ENCODE peak calls at places on chromosomes 6 and 20, in ten cellular contexts. N is HCT116, Q is spleen, Z is breast epithelium, E is upper lobe of left lung, S is H1, G is transverse colon, H is stomach, U is HepG2, O is suprapubic skin. T is an unnamed sample.

GRCh38 chr6:4041480-4041879 is 37.5 kb downstream of the FAM217A start:
- DNase-seq in N (no peak), Q (no peak), Z (no peak), E (no peak), S (no peak), G (no peak), H (no peak), U (no peak), O (no peak), T (no peak)

GRCh38 chr6:41111017-41111416 is 38.2 kb downstream of the NFYA start:
- DNase-seq in N (no peak), Q (no peak), Z (no peak), E (no peak), S (no peak), G (no peak), H (no peak), U (no peak), O (no peak), T (no peak)

GRCh38 chr20:19757973-19758887 is at the start of gene RIN2:
- DNase-seq in N (peak; percentile 21), Q (peak; percentile 85), Z (peak; percentile 94), E (peak; percentile 96), S (peak; percentile 90), G (peak; percentile 92), H (peak; percentile 92), U (peak; percentile 86), O (peak; percentile 93), T (peak; percentile 18)

GRCh38 chr6:38427492-38428210 is 212.1 kb downstream of the BTBD9 start:
- DNase-seq in N (no peak), Q (no peak), Z (no peak), E (no peak), S (no peak), G (no peak), H (no peak), U (no peak), O (no peak), T (peak; percentile 20)

GRCh38 chr6:13453771-13454251 is 33.6 kb downstream of the GFOD1 start:
- DNase-seq in N (peak; percentile 80), Q (no peak), Z (no peak), E (no peak), S (no peak), G (no peak), H (no peak), U (no peak), O (no peak), T (no peak)

GRCh38 chr6:146697921-146698320 is 99.1 kb downstream of the ADGB start:
- DNase-seq in N (no peak), Q (no peak), Z (no peak), E (no peak), S (no peak), G (no peak), H (no peak), U (no peak), O (no peak), T (no peak)

GRCh38 chr6:155706806-155707205 is 251.2 kb upstream of the NOX3 start:
- DNase-seq in N (no peak), Q (no peak), Z (no peak), E (no peak), S (no peak), G (no peak), H (no peak), U (no peak), O (no peak), T (no peak)

GRCh38 chr6:99119109-99120031 is 171.6 kb upstream of the FBXL4 start:
- DNase-seq in N (peak; percentile 12), Q (no peak), Z (no peak), E (no peak), S (no peak), G (no peak), H (no peak), U (peak; percentile 23), O (no peak), T (no peak)

GRCh38 chr20:33789109-33789857 is 21.9 kb upstream of the CHMP4B start:
- DNase-seq in N (peak; percentile 98), Q (no peak), Z (peak; percentile 71), E (peak; percentile 89), S (no peak), G (peak; percentile 93), H (peak; percentile 85), U (peak; percentile 83), O (no peak), T (no peak)
- TF ChIP-seq POLR2A in N (no peak), Q (no peak), Z (no peak), E (no peak), S (no peak), G (peak; percentile 39), H (no peak), U (no peak), O (no peak), T (no peak)

DNA sequence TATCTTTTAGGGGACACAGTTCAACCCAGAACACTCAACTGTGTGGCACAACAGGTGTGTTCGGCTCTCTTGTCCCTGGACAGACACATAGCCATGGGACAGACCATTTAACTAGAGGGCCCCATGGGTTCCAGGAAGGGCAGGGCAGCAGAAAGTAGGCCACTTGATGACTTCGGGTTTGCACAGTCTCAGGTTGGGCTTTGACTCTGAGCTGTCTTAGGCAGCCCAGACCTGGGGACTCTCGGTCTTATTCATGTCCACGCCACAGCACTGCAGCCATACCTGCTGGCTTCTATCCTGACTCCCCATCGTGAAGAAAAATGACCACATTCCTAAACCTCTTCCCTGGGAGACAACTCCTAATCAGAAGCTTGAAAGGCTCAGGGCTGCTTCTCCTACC is 146.1 kb upstream of the AKAP12 start:
- DNase-seq in N (no peak), Q (no peak), Z (no peak), E (no peak), S (no peak), G (no peak), H (no peak), U (no peak), O (no peak), T (no peak)
- TF ChIP-seq POLR2AphosphoS5 in N (no peak), Q (no peak), Z (no peak), E (no peak), S (no peak), G (no peak), H (no peak), U (no peak), O (no peak), T (no peak)

GRCh38 chr6:29011276-29011734 is 6.2 kb upstream of the ZNF311 start:
- DNase-seq in N (no peak), Q (no peak), Z (no peak), E (no peak), S (peak; percentile 73), G (peak; percentile 19), H (no peak), U (no peak), O (no peak), T (no peak)

GRCh38 chr6:29009358-29009757 is 4.2 kb upstream of the ZNF311 start:
- DNase-seq in N (no peak), Q (no peak), Z (no peak), E (no peak), S (no peak), G (no peak), H (no peak), U (peak; percentile 48), O (no peak), T (no peak)

GRCh38 chr6:29008089-29008488 is 3.0 kb upstream of the ZNF311 start:
- DNase-seq in N (no peak), Q (no peak), Z (no peak), E (no peak), S (no peak), G (no peak), H (no peak), U (no peak), O (no peak), T (no peak)

DNA sequence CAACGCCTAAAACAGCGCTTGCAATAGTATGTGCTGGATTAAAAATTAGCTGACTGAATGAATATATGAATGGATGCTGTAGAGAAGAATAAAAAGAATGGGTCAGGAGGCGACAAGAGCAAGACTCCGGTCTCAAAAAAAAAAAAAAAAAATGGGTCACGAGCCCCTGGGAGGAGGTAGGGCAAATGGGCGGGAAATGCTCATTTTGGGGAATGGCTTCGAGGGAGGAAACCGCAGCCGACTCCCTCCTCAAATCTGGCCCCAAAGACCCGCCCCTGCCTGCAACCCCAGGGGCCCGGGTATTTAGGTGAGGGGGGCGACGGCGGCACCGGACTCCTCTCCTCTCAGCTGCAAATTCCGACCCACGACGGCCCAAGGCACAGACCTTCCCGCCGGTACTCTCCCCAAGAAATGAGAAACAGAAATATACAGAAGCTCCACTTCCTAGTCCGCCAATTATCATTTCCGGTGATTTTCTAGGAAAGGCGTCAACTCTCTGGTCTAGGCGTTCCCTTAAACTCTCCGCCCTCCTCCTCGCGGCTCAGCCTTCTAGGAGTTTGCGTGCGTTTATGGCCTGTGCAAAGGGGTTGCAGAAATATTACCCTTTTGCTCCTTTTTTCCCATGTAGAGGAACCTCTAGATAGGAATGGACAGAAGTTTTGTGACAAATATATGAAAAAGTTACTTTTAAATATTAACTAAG is at the start of gene ZNF311:
- DNase-seq in N (no peak), Q (no peak), Z (no peak), E (peak; percentile 65), S (no peak), G (peak; percentile 60), H (peak; percentile 47), U (no peak), O (no peak), T (no peak)
- TF ChIP-seq POLR2A in N (no peak), Q (no peak), Z (no peak), E (no peak), S (peak; percentile 65), G (peak; percentile 11), H (no peak), U (no peak), O (no peak), T (no peak)

GRCh38 chr20:54454982-54455381 is 20.4 kb upstream of the DOK5 start:
- DNase-seq in N (no peak), Q (no peak), Z (no peak), E (no peak), S (no peak), G (no peak), H (no peak), U (no peak), O (no peak), T (no peak)

GRCh38 chr20:54458219-54458618 is 17.2 kb upstream of the DOK5 start:
- DNase-seq in N (no peak), Q (no peak), Z (no peak), E (no peak), S (no peak), G (no peak), H (no peak), U (no peak), O (no peak), T (no peak)

GRCh38 chr20:54456423-54456822 is 19.0 kb upstream of the DOK5 start:
- DNase-seq in N (no peak), Q (no peak), Z (no peak), E (no peak), S (no peak), G (no peak), H (no peak), U (no peak), O (no peak), T (no peak)

GRCh38 chr20:54459279-54459678 is 16.1 kb upstream of the DOK5 start:
- DNase-seq in N (no peak), Q (no peak), Z (no peak), E (no peak), S (no peak), G (no peak), H (no peak), U (no peak), O (no peak), T (no peak)

DNA sequence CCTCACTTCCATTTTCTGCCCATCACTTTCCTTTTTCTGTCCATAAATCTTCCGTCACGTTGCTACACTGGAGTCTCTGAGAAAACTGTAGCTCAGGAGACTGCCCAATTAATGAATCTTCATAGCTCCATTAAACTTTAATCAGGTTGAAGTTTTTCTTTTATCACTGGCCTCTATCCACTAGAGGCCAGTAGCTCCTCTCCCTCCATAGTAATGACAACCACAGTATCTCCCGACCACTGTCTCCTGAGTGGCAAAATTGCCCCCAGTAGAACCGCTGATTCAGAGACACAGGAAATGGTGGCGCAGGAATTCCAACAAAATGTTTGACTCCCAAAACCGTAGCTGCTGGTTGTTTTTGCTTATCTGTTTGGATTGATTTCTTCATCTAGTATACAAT is 18.4 kb upstream of the DOK5 start:
- DNase-seq in N (no peak), Q (no peak), Z (no peak), E (no peak), S (no peak), G (no peak), H (no peak), U (no peak), O (no peak), T (no peak)
- TF ChIP-seq POLR2AphosphoS5 in N (no peak), Q (no peak), Z (no peak), E (no peak), S (no peak), G (no peak), H (no peak), U (no peak), O (no peak), T (no peak)